ENCODE peak calls at places on chromosomes 16 and 17, in ten cellular contexts. M is fibroblast of lung, J is GM23248, E is DND-41, D is HCT116, G is IMR-90, V is MM.1S, Q is neuronal stem cell, K is neural progenitor cell, N is astrocyte. L is an unnamed sample.

GRCh38 chr17:44541884-44542581 is 15.3 kb upstream of the FZD2 start:
- DNase-seq in G (no peak), J (no peak), V (no peak), D (no peak), K (peak; percentile 89), E (no peak), Q (no peak), N (no peak), M (no peak), L (no peak)

GRCh38 chr16:4946917-4947316 is 10.0 kb upstream of the PPL start:
- DNase-seq in G (no peak), K (no peak), V (no peak), Q (no peak), E (no peak), N (no peak), M (no peak), J (no peak), D (no peak), L (no peak)

GRCh38 chr17:32160526-32160925 is 18.2 kb downstream of the RHOT1 start:
- DNase-seq in K (no peak), J (no peak), G (no peak), E (no peak), N (no peak), V (no peak), M (no peak), D (no peak), Q (no peak), L (no peak)

GRCh38 chr17:76881408-76881807 is 13.2 kb downstream of the MGAT5B start:
- DNase-seq in J (no peak), N (no peak), E (no peak), Q (no peak), K (no peak), M (no peak), V (no peak), D (no peak), G (no peak), L (no peak)

GRCh38 chr17:50909765-50910661 is 43.9 kb upstream of the TOB1 start:
- DNase-seq in N (no peak), G (no peak), K (no peak), E (peak; percentile 59), V (no peak), D (no peak), J (no peak), M (no peak), Q (no peak), L (no peak)

GRCh38 chr16:81945665-81946064 is 65.6 kb downstream of the SDR42E1 start:
- DNase-seq in V (no peak), Q (no peak), K (no peak), J (peak; percentile 78), E (no peak), M (no peak), N (peak; percentile 83), G (peak; percentile 12), D (no peak), L (no peak)

GRCh38 chr17:28684963-28685362 is 23.0 kb downstream of the SUPT6H start:
- DNase-seq in M (peak; percentile 54), J (peak; percentile 26), V (no peak), Q (no peak), K (no peak), E (no peak), N (no peak), D (no peak), G (peak; percentile 16), L (no peak)

GRCh38 chr17:6639014-6639650 is 1.4 kb downstream of the KIAA0753 start:
- DNase-seq in M (no peak), E (no peak), K (no peak), N (no peak), Q (no peak), J (no peak), V (no peak), D (no peak), G (no peak), L (no peak)

GRCh38 chr17:70109497-70109896 is 34.5 kb downstream of the KCNJ16 start:
- DNase-seq in G (no peak), J (peak; percentile 3), M (no peak), K (no peak), N (no peak), Q (no peak), V (no peak), E (no peak), D (no peak), L (no peak)

GRCh38 chr16:5073279-5073629 is 1.6 kb downstream of the ALG1 start:
- DNase-seq in M (peak; percentile 15), N (peak; percentile 36), E (no peak), D (no peak), Q (no peak), G (peak; percentile 79), V (no peak), K (no peak), J (peak; percentile 76), L (no peak)

DNA sequence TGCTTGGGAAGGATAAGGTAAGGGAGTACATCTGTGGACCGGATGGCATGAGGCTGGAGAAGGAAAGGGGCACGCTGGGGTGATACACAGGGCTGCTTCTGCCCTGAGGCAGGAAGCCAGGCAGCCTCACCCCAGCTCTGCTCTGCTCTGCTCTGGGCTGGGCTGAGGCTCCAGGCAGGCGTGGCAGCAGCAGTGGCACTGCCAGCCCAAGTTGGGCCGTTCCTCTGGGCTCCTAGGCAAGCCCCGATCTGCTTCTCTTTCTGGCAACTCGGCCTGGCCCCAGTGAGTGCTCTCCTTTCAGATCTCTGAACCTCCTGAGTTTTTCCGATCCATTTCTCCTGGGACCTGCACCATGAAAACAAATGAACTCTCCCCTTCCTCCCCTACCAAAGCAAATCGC is 44.9 kb downstream of the VAC14 start:
- DNase-seq in E (no peak), K (no peak), Q (no peak), N (no peak), D (no peak), V (no peak), G (no peak), J (no peak), M (no peak), L (no peak)
- H3K4me2 ChIP-seq in E (no peak overlapping the region), K (no peak overlapping the region), Q (no peak overlapping the region), N (no peak overlapping the region), D (no peak overlapping the region), V (no peak overlapping the region), G (no peak overlapping the region), J (no peak overlapping the region), M (no peak overlapping the region), L (peak overlapping the region; percentile 34)

GRCh38 chr17:43211123-43211479 is 574 bp upstream of the TMEM106A start:
- DNase-seq in J (peak; percentile 17), G (no peak), K (no peak), D (no peak), E (no peak), N (peak; percentile 5), V (no peak), M (no peak), Q (no peak), L (no peak)

GRCh38 chr17:43215341-43215740 is 3.7 kb downstream of the TMEM106A start:
- DNase-seq in D (no peak), J (no peak), Q (no peak), K (no peak), G (no peak), N (no peak), V (no peak), M (no peak), E (no peak), L (no peak)

GRCh38 chr17:43211480-43212402 is at the start of gene TMEM106A:
- DNase-seq in D (peak; percentile 43), G (peak; percentile 85), N (peak; percentile 75), M (peak; percentile 86), E (peak; percentile 82), K (peak; percentile 82), Q (peak; percentile 52), V (peak; percentile 55), J (peak; percentile 94), L (peak; percentile 61)

GRCh38 chr17:43212641-43213490 is 1.2 kb downstream of the TMEM106A start:
- DNase-seq in D (no peak), G (no peak), N (no peak), K (no peak), Q (no peak), M (no peak), E (peak; percentile 60), V (no peak), J (peak; percentile 32), L (no peak)

DNA sequence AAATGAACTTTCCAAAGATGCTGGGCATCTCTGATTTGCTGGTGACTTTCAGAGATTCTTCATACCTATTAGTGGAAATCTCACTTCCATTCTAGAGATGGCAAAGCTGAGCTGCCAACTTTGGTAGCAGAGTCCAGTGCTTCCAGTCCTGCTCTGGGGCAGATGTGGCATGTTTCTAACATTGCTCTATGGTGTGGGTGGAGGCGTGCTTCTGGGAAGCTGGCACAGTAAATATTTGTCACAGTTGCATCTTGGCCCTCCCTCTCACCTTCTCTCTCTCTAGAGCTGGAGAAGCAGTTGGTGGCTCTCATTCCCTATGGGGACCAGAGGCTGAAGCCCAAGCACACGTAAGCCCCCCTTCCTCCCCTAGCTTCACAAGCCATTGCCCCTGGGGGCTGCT is 1.9 kb downstream of the TMEM106A start:
- DNase-seq in N (no peak), K (no peak), E (no peak), Q (no peak), G (no peak), D (no peak), J (peak; percentile 55), M (no peak), V (no peak), L (no peak)
- H3K9ac ChIP-seq in N (no peak overlapping the region), K (no peak overlapping the region), E (peak overlapping the region; percentile 78), Q (no peak overlapping the region), G (no peak overlapping the region), D (no peak overlapping the region), J (peak overlapping the region; percentile 85), M (no peak overlapping the region), V (no peak overlapping the region), L (no peak overlapping the region)

GRCh38 chr17:17481860-17482259 is 5.1 kb downstream of the MED9 start:
- DNase-seq in K (no peak), V (no peak), N (no peak), J (no peak), E (no peak), M (no peak), Q (no peak), D (no peak), G (no peak), L (no peak)

GRCh38 chr17:17474341-17474740 is 2.5 kb upstream of the MED9 start:
- DNase-seq in K (no peak), J (no peak), N (no peak), V (no peak), M (no peak), G (no peak), Q (no peak), E (no peak), D (no peak), L (no peak)

GRCh38 chr17:17480593-17481148 is 3.9 kb downstream of the MED9 start:
- DNase-seq in K (no peak), D (no peak), V (no peak), M (no peak), G (no peak), E (peak; percentile 48), N (no peak), J (no peak), Q (no peak), L (no peak)

GRCh38 chr17:17476865-17477467 is at the start of gene MED9:
- DNase-seq in V (peak; percentile 89), M (peak; percentile 91), D (peak; percentile 78), K (peak; percentile 97), J (peak; percentile 94), Q (peak; percentile 93), G (peak; percentile 85), N (peak; percentile 75), E (peak; percentile 94), L (no peak)

GRCh38 chr17:17479209-17479608 is 2.4 kb downstream of the MED9 start:
- DNase-seq in G (no peak), K (no peak), J (no peak), N (peak; percentile 9), E (no peak), Q (no peak), V (no peak), M (no peak), D (no peak), L (no peak)
- H3K4me2 ChIP-seq in G (no peak overlapping the region), K (no peak overlapping the region), J (no peak overlapping the region), N (no peak overlapping the region), E (peak overlapping the region; percentile 78), Q (no peak overlapping the region), V (no peak overlapping the region), M (no peak overlapping the region), D (no peak overlapping the region), L (no peak overlapping the region)

GRCh38 chr16:29975811-29976511 is 2.3 kb downstream of the TAOK2 start:
- DNase-seq in K (no peak), G (no peak), D (no peak), M (no peak), E (no peak), N (no peak), Q (no peak), V (no peak), J (peak; percentile 19), L (no peak)
- H3K9ac ChIP-seq in K (peak overlapping the region; percentile 25), G (peak overlapping the region; percentile 94), D (no peak overlapping the region), M (no peak overlapping the region), E (peak overlapping the region; percentile 90), N (peak overlapping the region; percentile 92), Q (peak overlapping the region; percentile 13), V (peak overlapping the region; percentile 93), J (peak overlapping the region; percentile 92), L (no peak overlapping the region)